ENCODE peak calls at places on chromosomes 12 and 14, in nine cellular contexts. One of them, this sample, is unnamed.

GRCh38 chr12:89084751-89085150 is 267.6 kb downstream of the DUSP6 start:
- DNase-seq in activated naive CD4-positive, alpha-beta T cell: no peak
- DNase-seq in NCI-H1092: no peak
- DNase-seq in stimulated activated CD4-positive, alpha-beta T cell treated with anti-CD3 and anti-CD28 coated beads, Interleukin-2, amount 100 ng/mL, for 48 hours: no peak
- DNase-seq in ascending aorta: no peak
- DNase-seq in activated T-cell treated with anti-CD3 and anti-CD28 coated beads, Interleukin-2, amount 50 U/mL, for 1 hour: no peak
- DNase-seq in activated CD8-positive, alpha-beta memory T cell treated with anti-CD3 and anti-CD28 coated beads for 4 hours: no peak
- DNase-seq in activated naive CD8-positive, alpha-beta T cell treated with anti-CD3 and anti-CD28 coated beads, Interleukin-2, amount 50 U/mL, for 24 hours: no peak
- DNase-seq in body of pancreas: no peak
- DNase-seq in this sample: no peak

GRCh38 chr14:101705733-101706508 is 55.6 kb upstream of the PPP2R5C start:
- DNase-seq in activated CD8-positive, alpha-beta memory T cell treated with anti-CD3 and anti-CD28 coated beads for 4 hours: peak
- DNase-seq in ascending aorta: no peak
- DNase-seq in NCI-H1092: no peak
- DNase-seq in body of pancreas: peak
- DNase-seq in activated naive CD8-positive, alpha-beta T cell treated with anti-CD3 and anti-CD28 coated beads, Interleukin-2, amount 50 U/mL, for 24 hours: peak
- DNase-seq in activated naive CD4-positive, alpha-beta T cell: peak
- DNase-seq in activated T-cell treated with anti-CD3 and anti-CD28 coated beads, Interleukin-2, amount 50 U/mL, for 1 hour: peak
- DNase-seq in stimulated activated CD4-positive, alpha-beta T cell treated with anti-CD3 and anti-CD28 coated beads, Interleukin-2, amount 100 ng/mL, for 48 hours: peak
- DNase-seq in this sample: peak

GRCh38 chr12:113862570-113863454 is 103.3 kb downstream of the RBM19 start:
- DNase-seq in activated naive CD4-positive, alpha-beta T cell: no peak
- DNase-seq in activated CD8-positive, alpha-beta memory T cell treated with anti-CD3 and anti-CD28 coated beads for 4 hours: no peak
- DNase-seq in body of pancreas: no peak
- DNase-seq in NCI-H1092: no peak
- DNase-seq in stimulated activated CD4-positive, alpha-beta T cell treated with anti-CD3 and anti-CD28 coated beads, Interleukin-2, amount 100 ng/mL, for 48 hours: no peak
- DNase-seq in activated T-cell treated with anti-CD3 and anti-CD28 coated beads, Interleukin-2, amount 50 U/mL, for 1 hour: no peak
- DNase-seq in activated naive CD8-positive, alpha-beta T cell treated with anti-CD3 and anti-CD28 coated beads, Interleukin-2, amount 50 U/mL, for 24 hours: peak
- DNase-seq in ascending aorta: no peak
- DNase-seq in this sample: no peak

GRCh38 chr12:24860546-24860945 is 88.4 kb downstream of the BCAT1 start:
- DNase-seq in ascending aorta: no peak
- DNase-seq in NCI-H1092: no peak
- DNase-seq in stimulated activated CD4-positive, alpha-beta T cell treated with anti-CD3 and anti-CD28 coated beads, Interleukin-2, amount 100 ng/mL, for 48 hours: no peak
- DNase-seq in activated naive CD8-positive, alpha-beta T cell treated with anti-CD3 and anti-CD28 coated beads, Interleukin-2, amount 50 U/mL, for 24 hours: no peak
- DNase-seq in activated T-cell treated with anti-CD3 and anti-CD28 coated beads, Interleukin-2, amount 50 U/mL, for 1 hour: no peak
- DNase-seq in activated naive CD4-positive, alpha-beta T cell: no peak
- DNase-seq in body of pancreas: no peak
- DNase-seq in activated CD8-positive, alpha-beta memory T cell treated with anti-CD3 and anti-CD28 coated beads for 4 hours: no peak
- DNase-seq in this sample: no peak

GRCh38 chr14:50527970-50528369 is 4.4 kb downstream of the MAP4K5 start:
- DNase-seq in activated naive CD8-positive, alpha-beta T cell treated with anti-CD3 and anti-CD28 coated beads, Interleukin-2, amount 50 U/mL, for 24 hours: no peak
- DNase-seq in activated T-cell treated with anti-CD3 and anti-CD28 coated beads, Interleukin-2, amount 50 U/mL, for 1 hour: no peak
- DNase-seq in activated CD8-positive, alpha-beta memory T cell treated with anti-CD3 and anti-CD28 coated beads for 4 hours: no peak
- DNase-seq in ascending aorta: no peak
- DNase-seq in NCI-H1092: no peak
- DNase-seq in body of pancreas: no peak
- DNase-seq in activated naive CD4-positive, alpha-beta T cell: no peak
- DNase-seq in stimulated activated CD4-positive, alpha-beta T cell treated with anti-CD3 and anti-CD28 coated beads, Interleukin-2, amount 100 ng/mL, for 48 hours: no peak
- DNase-seq in this sample: no peak

GRCh38 chr12:90868626-90869025 is 86.3 kb downstream of the CCER1 start:
- DNase-seq in ascending aorta: no peak
- DNase-seq in body of pancreas: no peak
- DNase-seq in activated naive CD8-positive, alpha-beta T cell treated with anti-CD3 and anti-CD28 coated beads, Interleukin-2, amount 50 U/mL, for 24 hours: no peak
- DNase-seq in NCI-H1092: no peak
- DNase-seq in activated CD8-positive, alpha-beta memory T cell treated with anti-CD3 and anti-CD28 coated beads for 4 hours: no peak
- DNase-seq in activated T-cell treated with anti-CD3 and anti-CD28 coated beads, Interleukin-2, amount 50 U/mL, for 1 hour: no peak
- DNase-seq in activated naive CD4-positive, alpha-beta T cell: no peak
- DNase-seq in stimulated activated CD4-positive, alpha-beta T cell treated with anti-CD3 and anti-CD28 coated beads, Interleukin-2, amount 100 ng/mL, for 48 hours: no peak
- DNase-seq in this sample: no peak

GRCh38 chr14:51400142-51400541 is 160.1 kb downstream of the TMX1 start:
- DNase-seq in activated CD8-positive, alpha-beta memory T cell treated with anti-CD3 and anti-CD28 coated beads for 4 hours: no peak
- DNase-seq in activated T-cell treated with anti-CD3 and anti-CD28 coated beads, Interleukin-2, amount 50 U/mL, for 1 hour: no peak
- DNase-seq in ascending aorta: no peak
- DNase-seq in activated naive CD8-positive, alpha-beta T cell treated with anti-CD3 and anti-CD28 coated beads, Interleukin-2, amount 50 U/mL, for 24 hours: no peak
- DNase-seq in stimulated activated CD4-positive, alpha-beta T cell treated with anti-CD3 and anti-CD28 coated beads, Interleukin-2, amount 100 ng/mL, for 48 hours: no peak
- DNase-seq in NCI-H1092: no peak
- DNase-seq in activated naive CD4-positive, alpha-beta T cell: no peak
- DNase-seq in body of pancreas: no peak
- DNase-seq in this sample: no peak

GRCh38 chr14:69363055-69363454 is 35.0 kb downstream of the ERH start:
- DNase-seq in NCI-H1092: no peak
- DNase-seq in activated naive CD8-positive, alpha-beta T cell treated with anti-CD3 and anti-CD28 coated beads, Interleukin-2, amount 50 U/mL, for 24 hours: no peak
- DNase-seq in activated T-cell treated with anti-CD3 and anti-CD28 coated beads, Interleukin-2, amount 50 U/mL, for 1 hour: no peak
- DNase-seq in activated naive CD4-positive, alpha-beta T cell: no peak
- DNase-seq in stimulated activated CD4-positive, alpha-beta T cell treated with anti-CD3 and anti-CD28 coated beads, Interleukin-2, amount 100 ng/mL, for 48 hours: no peak
- DNase-seq in body of pancreas: peak
- DNase-seq in ascending aorta: peak
- DNase-seq in activated CD8-positive, alpha-beta memory T cell treated with anti-CD3 and anti-CD28 coated beads for 4 hours: no peak
- DNase-seq in this sample: no peak

GRCh38 chr12:80936353-80936641 is 1.4 kb downstream of the LIN7A start:
- DNase-seq in ascending aorta: no peak
- DNase-seq in body of pancreas: no peak
- DNase-seq in activated T-cell treated with anti-CD3 and anti-CD28 coated beads, Interleukin-2, amount 50 U/mL, for 1 hour: no peak
- DNase-seq in NCI-H1092: peak
- DNase-seq in stimulated activated CD4-positive, alpha-beta T cell treated with anti-CD3 and anti-CD28 coated beads, Interleukin-2, amount 100 ng/mL, for 48 hours: no peak
- DNase-seq in activated naive CD4-positive, alpha-beta T cell: no peak
- DNase-seq in activated naive CD8-positive, alpha-beta T cell treated with anti-CD3 and anti-CD28 coated beads, Interleukin-2, amount 50 U/mL, for 24 hours: no peak
- DNase-seq in activated CD8-positive, alpha-beta memory T cell treated with anti-CD3 and anti-CD28 coated beads for 4 hours: no peak
- DNase-seq in this sample: no peak

GRCh38 chr12:119594399-119594730 is 791 bp downstream of the TMEM233 start:
- DNase-seq in NCI-H1092: no peak
- DNase-seq in stimulated activated CD4-positive, alpha-beta T cell treated with anti-CD3 and anti-CD28 coated beads, Interleukin-2, amount 100 ng/mL, for 48 hours: no peak
- DNase-seq in activated naive CD4-positive, alpha-beta T cell: no peak
- DNase-seq in ascending aorta: no peak
- DNase-seq in activated T-cell treated with anti-CD3 and anti-CD28 coated beads, Interleukin-2, amount 50 U/mL, for 1 hour: no peak
- DNase-seq in activated CD8-positive, alpha-beta memory T cell treated with anti-CD3 and anti-CD28 coated beads for 4 hours: no peak
- DNase-seq in body of pancreas: no peak
- DNase-seq in activated naive CD8-positive, alpha-beta T cell treated with anti-CD3 and anti-CD28 coated beads, Interleukin-2, amount 50 U/mL, for 24 hours: no peak
- DNase-seq in this sample: no peak